ENCODE peak calls at places on chromosomes 4 and X, in ten cellular contexts. K is osteocyte; I is stimulated activated CD8-positive, alpha-beta memory T cell treated with anti-CD3 and anti-CD28 coated beads, Interleukin-7, amount 100 ng/mL, for 48 hours; P is NCI-H187; A is A172; F is NCI-H446; B is adrenal gland; V is ELR; J is AG10803; N is effector memory CD4-positive, alpha-beta T cell. X is an unnamed sample.

GRCh38 chr4:176054942-176055341 is 10.7 kb upstream of the WDR17 start:
- DNase-seq in K (no peak), A (no peak), V (no peak), P (no peak), F (peak), J (peak), B (no peak), I (no peak), N (no peak), X (no peak)

GRCh38 chr4:6275898-6276563 is 6.4 kb downstream of the WFS1 start:
- DNase-seq in A (no peak), N (no peak), P (no peak), I (no peak), F (no peak), J (no peak), V (no peak), K (no peak), B (no peak), X (peak)

GRCh38 chr4:78863991-78864390 is 75.2 kb downstream of the PAQR3 start:
- DNase-seq in B (no peak), N (no peak), K (no peak), F (no peak), I (no peak), P (no peak), A (no peak), J (no peak), V (no peak), X (no peak)

GRCh38 chrX:11049976-11050375 is 61.2 kb upstream of the HCCS start:
- DNase-seq in V (no peak), I (no peak), B (no peak), J (no peak), F (no peak), N (no peak), A (no peak), K (no peak), P (no peak), X (no peak)

GRCh38 chr4:154492288-154492687 is 689 bp upstream of the DCHS2 start:
- DNase-seq in N (no peak), F (no peak), A (no peak), K (no peak), J (no peak), B (no peak), P (no peak), V (no peak), I (no peak), X (no peak)

GRCh38 chr4:100986360-100986868 is 360.9 kb downstream of the PPP3CA start:
- DNase-seq in A (peak), K (no peak), J (no peak), N (no peak), F (no peak), P (no peak), B (no peak), V (no peak), I (no peak), X (no peak)

GRCh38 chr4:27010334-27010940 is 149.8 kb downstream of the STIM2 start:
- DNase-seq in J (peak), B (peak), P (no peak), A (peak), K (no peak), F (peak), I (no peak), N (peak), V (peak), X (no peak)

GRCh38 chr4:98631506-98631905 is 26.9 kb downstream of the TSPAN5 start:
- DNase-seq in J (no peak), N (no peak), F (no peak), K (no peak), B (no peak), I (no peak), V (no peak), A (no peak), P (no peak), X (no peak)

GRCh38 chrX:50168305-50168704 is 32.5 kb downstream of the AKAP4 start:
- DNase-seq in N (no peak), P (no peak), K (no peak), J (no peak), V (peak), F (no peak), B (no peak), A (peak), I (no peak), X (no peak)

GRCh38 chr4:1246111-1246881 is 2.6 kb downstream of the CTBP1 start:
- DNase-seq in F (no peak), B (peak), V (peak), N (no peak), I (no peak), A (no peak), K (peak), J (no peak), P (no peak), X (no peak)

GRCh38 chr4:83285022-83285387 is 407 bp upstream of the COQ2 start:
- DNase-seq in B (peak), J (peak), N (no peak), I (no peak), A (peak), K (no peak), V (peak), P (no peak), F (no peak), X (no peak)

GRCh38 chrX:103573205-103573604 is 12.1 kb upstream of the TCEAL4 start:
- DNase-seq in B (no peak), F (no peak), N (no peak), V (no peak), A (no peak), J (no peak), I (no peak), P (no peak), K (no peak), X (no peak)

GRCh38 chrX:40434947-40435346 is 145.8 kb upstream of the ATP6AP2 start:
- DNase-seq in N (no peak), P (no peak), A (no peak), V (no peak), I (no peak), J (peak), K (no peak), B (peak), F (peak), X (peak)

GRCh38 chrX:37896491-37896890 is 49.1 kb upstream of the DYNLT3 start:
- DNase-seq in F (peak), V (no peak), P (no peak), N (no peak), A (no peak), K (no peak), I (no peak), J (peak), B (no peak), X (no peak)

GRCh38 chrX:39766882-39767281 is 330.9 kb downstream of the BCOR start:
- DNase-seq in I (no peak), F (peak), J (no peak), P (no peak), V (no peak), N (no peak), B (peak), K (no peak), A (no peak), X (no peak)

GRCh38 chrX:148517191-148517590 is 16.8 kb downstream of the AFF2 start:
- DNase-seq in F (no peak), N (no peak), B (no peak), I (no peak), P (no peak), V (no peak), A (peak), J (peak), K (no peak), X (no peak)

GRCh38 chr4:25406081-25406692 is 29.1 kb downstream of the ANAPC4 start:
- DNase-seq in V (no peak), I (no peak), N (no peak), P (no peak), F (no peak), K (no peak), J (peak), A (no peak), B (no peak), X (no peak)

GRCh38 chr4:105122334-105122733 is 24.3 kb upstream of the TET2 start:
- DNase-seq in I (no peak), A (peak), J (peak), K (no peak), B (no peak), P (no peak), V (peak), F (no peak), N (no peak), X (no peak)

GRCh38 chr4:95304898-95305297 is 243.9 kb downstream of the UNC5C start:
- DNase-seq in N (no peak), P (no peak), K (no peak), V (no peak), A (peak), B (no peak), F (no peak), I (no peak), J (peak), X (no peak)

X was measured in C1 segment of cervical spinal cord.